ENCODE peak calls at places on chromosomes 5 and 9, in eight cellular contexts. V is upper lobe of left lung, H is IMR-90, C is K562, M is gastrocnemius medialis, L is A549, F is GM12878, W is right lobe of liver. P is an unnamed sample.

GRCh38 chr5:50365615-50366251 is 75.4 kb downstream of the EMB start:
- ATAC-seq in C (no peak), F (no peak), M (peak), H (no peak), W (no peak), L (no peak), V (no peak), P (peak)

GRCh38 chr9:127763918-127764384 is 14.5 kb downstream of the SH2D3C start:
- ATAC-seq in F (peak), M (peak), C (peak), W (peak), L (peak), V (peak), H (no peak), P (peak)

GRCh38 chr9:78874056-78874455 is 577.1 kb downstream of the PSAT1 start:
- ATAC-seq in L (no peak), V (no peak), C (no peak), H (no peak), F (no peak), W (no peak), M (no peak), P (no peak)

GRCh38 chr9:79302569-79302968 is 269.2 kb upstream of the TLE4 start:
- ATAC-seq in V (no peak), W (no peak), H (no peak), M (no peak), L (no peak), C (no peak), F (no peak), P (no peak)

GRCh38 chr5:51604324-51604723 is 221.1 kb downstream of the ISL1 start:
- ATAC-seq in V (no peak), H (no peak), F (no peak), C (no peak), W (no peak), L (no peak), M (no peak), P (no peak)

GRCh38 chr9:123543492-123543891 is 187.5 kb downstream of the CRB2 start:
- ATAC-seq in H (no peak), L (no peak), C (no peak), V (no peak), F (no peak), M (no peak), W (no peak), P (no peak)

GRCh38 chr9:94280409-94280989 is 21.4 kb downstream of the ZNF169 start:
- ATAC-seq in V (no peak), C (no peak), L (no peak), M (no peak), W (no peak), H (no peak), F (no peak), P (no peak)

GRCh38 chr9:6384732-6385131 is 28.3 kb upstream of the UHRF2 start:
- ATAC-seq in M (no peak), C (peak), L (no peak), F (no peak), W (no peak), V (no peak), H (no peak), P (no peak)

GRCh38 chr5:172797800-172798199 is 26.8 kb upstream of the DUSP1 start:
- ATAC-seq in M (no peak), F (peak), V (no peak), L (no peak), W (no peak), H (no peak), C (no peak), P (no peak)

GRCh38 chr5:37665889-37666288 is 174.0 kb downstream of the GDNF start:
- ATAC-seq in F (no peak), L (no peak), W (no peak), H (no peak), M (peak), V (peak), C (no peak), P (peak)

GRCh38 chr5:170752257-170753215 is 31.0 kb upstream of the GABRP start:
- ATAC-seq in F (no peak), H (no peak), M (no peak), L (no peak), C (no peak), V (no peak), W (no peak), P (no peak)

GRCh38 chr5:93598141-93598996 is 15.3 kb downstream of the NR2F1 start:
- ATAC-seq in L (no peak), F (no peak), V (no peak), H (no peak), C (no peak), M (no peak), W (no peak), P (no peak)

DNA sequence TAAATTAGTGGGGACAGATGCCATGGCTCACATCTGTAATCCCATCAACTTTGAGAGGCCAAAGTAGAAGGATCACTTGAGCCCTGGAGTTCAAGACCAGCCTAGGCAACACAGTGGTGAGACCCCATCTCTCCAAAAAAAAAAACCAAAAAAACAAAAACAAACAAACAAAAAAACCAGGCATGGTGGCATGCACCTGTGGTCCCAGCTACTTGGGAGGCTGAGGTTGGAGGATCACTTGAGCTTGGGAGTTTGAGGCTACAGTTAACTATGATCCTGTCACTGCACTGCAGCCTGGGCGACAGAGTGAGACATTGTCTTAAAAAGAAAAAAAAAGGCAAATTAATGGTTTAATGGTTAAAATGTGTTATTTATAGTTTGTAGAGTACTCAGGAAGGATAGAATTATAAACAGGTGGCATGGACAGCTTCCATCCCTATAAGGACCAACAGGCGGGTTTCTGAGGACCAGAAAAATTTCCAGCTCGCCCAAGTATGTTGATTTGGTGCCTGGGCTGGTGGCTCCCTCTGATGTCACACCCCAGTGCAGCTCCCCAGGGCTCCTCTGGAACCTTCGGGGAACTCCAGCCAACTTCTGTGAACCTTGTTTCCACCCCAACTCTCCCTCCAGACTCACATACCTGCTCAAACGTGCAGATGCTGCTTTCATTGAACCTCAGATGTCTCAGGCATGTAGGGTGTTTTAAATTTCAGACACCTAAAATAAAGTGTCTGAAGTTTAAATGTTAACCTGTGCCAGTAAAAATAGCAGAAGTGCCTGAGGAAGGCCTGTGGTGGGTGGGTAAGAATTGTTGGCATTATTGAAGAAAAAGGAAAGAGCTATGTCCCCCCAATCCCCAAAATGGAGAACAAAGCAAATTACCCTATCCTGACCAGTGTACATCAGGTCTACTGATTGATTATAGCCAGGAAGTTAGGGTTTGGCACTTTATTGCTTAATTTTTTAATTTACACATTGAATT is 69.0 kb downstream of the TRIO start:
- ATAC-seq in L (no peak), M (no peak), V (no peak), W (peak), F (peak), C (no peak), H (no peak), P (no peak)
- TF ChIP-seq POLR2A in L (no peak), M (no peak), V (no peak), W (no peak), F (peak), C (no peak), H (no peak), P (no peak)

GRCh38 chr5:132962429-132962928 is 955 bp downstream of the AFF4 start:
- ATAC-seq in M (peak), V (no peak), W (peak), H (no peak), C (peak), F (peak), L (peak), P (no peak)

GRCh38 chr5:132961887-132962286 is 1.5 kb downstream of the AFF4 start:
- ATAC-seq in H (no peak), V (no peak), L (no peak), C (no peak), W (no peak), M (no peak), F (no peak), P (no peak)

GRCh38 chr5:132965120-132965519 is 1.7 kb upstream of the AFF4 start:
- ATAC-seq in M (no peak), W (no peak), H (no peak), L (no peak), C (no peak), F (no peak), V (no peak), P (no peak)

GRCh38 chr5:132963175-132964104 is at the start of gene AFF4:
- ATAC-seq in L (peak), M (peak), H (peak), F (peak), V (peak), W (peak), C (peak), P (peak)
- TF ChIP-seq POLR2A in L (peak), M (peak), H (peak), F (peak), V (peak), W (peak), C (peak), P (peak)

GRCh38 chr5:142107729-142108431 is 699 bp upstream of the NDFIP1 start:
- ATAC-seq in C (no peak), H (no peak), F (no peak), L (no peak), W (no peak), V (no peak), M (no peak), P (no peak)

GRCh38 chr5:142110046-142110531 is 1.5 kb downstream of the NDFIP1 start:
- ATAC-seq in L (no peak), F (peak), M (no peak), C (peak), W (peak), V (no peak), H (peak), P (no peak)

GRCh38 chr5:142109356-142110045 is 922 bp downstream of the NDFIP1 start:
- ATAC-seq in C (peak), L (peak), W (peak), F (no peak), M (peak), V (no peak), H (no peak), P (no peak)

GRCh38 chr5:142110988-142111687 is 2.6 kb downstream of the NDFIP1 start:
- ATAC-seq in H (no peak), W (no peak), F (no peak), C (no peak), L (no peak), V (no peak), M (no peak), P (no peak)

DNA sequence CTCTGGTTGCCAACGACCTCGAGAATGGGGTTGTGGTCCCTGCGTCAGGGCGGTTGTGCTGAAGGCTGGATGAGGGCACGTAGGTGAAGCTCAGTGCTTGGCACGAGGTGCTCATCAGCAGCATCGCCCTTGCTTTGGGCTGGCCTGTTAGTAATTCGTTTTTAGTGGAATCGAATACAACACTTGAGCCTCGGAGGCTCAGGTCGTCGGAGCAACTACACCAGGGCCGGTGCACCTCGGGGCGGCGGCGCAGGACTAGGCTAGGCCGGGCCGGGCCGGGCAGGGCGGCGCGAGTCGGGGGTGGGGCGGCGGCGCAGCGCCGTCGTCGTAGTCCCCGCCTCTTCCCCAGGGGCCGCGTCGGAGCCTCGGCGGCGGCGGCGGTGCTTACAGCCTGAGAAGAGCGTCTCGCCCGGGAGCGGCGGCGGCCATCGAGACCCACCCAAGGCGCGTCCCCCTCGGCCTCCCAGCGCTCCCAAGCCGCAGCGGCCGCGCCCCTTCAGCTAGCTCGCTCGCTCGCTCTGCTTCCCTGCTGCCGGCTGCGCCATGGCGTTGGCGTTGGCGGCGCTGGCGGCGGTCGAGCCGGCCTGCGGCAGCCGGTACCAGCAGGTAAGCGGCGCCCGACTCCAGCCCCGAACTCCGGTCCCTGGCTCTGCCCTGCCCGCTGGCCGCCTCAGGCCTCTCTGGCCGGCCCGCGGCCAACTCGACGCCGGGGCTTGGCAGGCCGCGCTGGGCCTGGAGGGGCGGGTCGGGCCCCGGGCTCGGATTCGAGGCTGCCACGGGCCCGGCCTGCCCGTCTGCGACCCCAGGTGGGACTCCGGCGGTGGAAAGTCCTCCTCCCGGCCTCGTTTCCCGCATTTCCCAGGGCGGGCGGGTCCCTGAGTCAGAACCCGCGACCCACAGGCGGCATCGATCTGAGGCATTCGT is at the start of gene NDFIP1:
- ATAC-seq in F (peak), C (peak), M (peak), W (peak), H (peak), V (peak), L (peak), P (peak)
- TF ChIP-seq POLR2A in F (peak), C (peak), M (peak), W (peak), H (peak), V (peak), L (peak), P (peak)

GRCh38 chr5:34667705-34668104 is 11.6 kb downstream of the RAI14 start:
- ATAC-seq in C (no peak), F (no peak), H (no peak), V (no peak), L (no peak), M (no peak), W (no peak), P (no peak)
- TF ChIP-seq POLR2A in C (no peak), F (no peak), H (no peak), V (no peak), L (no peak), M (no peak), W (no peak), P (no peak)

GRCh38 chr9:72362680-72363139 is 2.3 kb downstream of the ZFAND5 start:
- ATAC-seq in W (peak), F (peak), V (no peak), H (no peak), L (peak), M (peak), C (peak), P (peak)
- TF ChIP-seq POLR2A in W (peak), F (peak), V (peak), H (no peak), L (no peak), M (peak), C (no peak), P (no peak)

GRCh38 chr9:110328763-110329162 is 8.9 kb downstream of the TXNDC8 start:
- ATAC-seq in M (no peak), C (no peak), L (no peak), W (no peak), V (no peak), H (no peak), F (no peak), P (no peak)

GRCh38 chr9:110329676-110330235 is 7.9 kb downstream of the TXNDC8 start:
- ATAC-seq in V (no peak), W (peak), L (no peak), M (no peak), F (peak), H (no peak), C (no peak), P (no peak)

GRCh38 chr9:110327735-110328134 is 9.9 kb downstream of the TXNDC8 start:
- ATAC-seq in M (no peak), W (no peak), V (no peak), F (no peak), L (no peak), H (no peak), C (no peak), P (no peak)

GRCh38 chr9:110332766-110333165 is 4.9 kb downstream of the TXNDC8 start:
- ATAC-seq in V (no peak), H (no peak), F (no peak), W (no peak), M (no peak), C (no peak), L (no peak), P (no peak)

DNA sequence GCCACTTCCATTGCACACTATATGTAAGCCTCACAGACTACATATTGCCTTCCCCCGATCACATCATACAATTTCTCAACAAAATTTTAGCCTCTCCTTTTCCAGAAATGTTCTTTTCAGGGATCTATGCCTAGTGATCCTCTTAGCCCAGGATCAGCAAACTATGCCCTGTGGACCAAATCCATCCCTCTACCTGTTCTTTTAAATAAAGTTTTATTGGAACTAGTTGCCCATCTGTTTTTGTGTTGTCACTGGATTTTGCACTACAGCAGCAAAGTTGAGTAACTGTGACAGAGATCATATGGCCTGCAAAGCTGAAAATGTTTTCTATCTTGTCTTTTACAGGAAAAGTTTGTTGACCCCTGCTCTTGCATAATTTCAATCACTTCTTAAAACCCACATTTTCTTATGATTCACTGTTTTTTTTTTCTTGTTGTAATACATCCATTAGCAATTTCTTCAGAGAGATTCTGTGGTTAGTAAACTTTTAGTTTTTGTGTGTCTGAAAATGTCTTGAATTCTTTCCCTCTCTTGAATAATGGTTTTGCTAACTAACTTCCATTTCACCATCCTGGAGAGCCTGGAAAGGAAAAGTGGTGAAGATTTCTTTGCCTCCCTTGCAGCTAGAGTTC is 7.1 kb downstream of the TXNDC8 start:
- ATAC-seq in F (no peak), H (no peak), M (no peak), V (no peak), C (no peak), L (no peak), W (no peak), P (no peak)
- TF ChIP-seq POLR2A in F (no peak), H (no peak), M (no peak), V (no peak), C (no peak), L (no peak), W (no peak), P (no peak)

GRCh38 chr5:175478384-175479124 is at the start of gene SFXN1:
- ATAC-seq in F (peak), V (peak), W (peak), C (peak), L (peak), M (peak), H (peak), P (peak)
- TF ChIP-seq POLR2A in F (peak), V (peak), W (peak), C (peak), L (peak), M (peak), H (peak), P (peak)

GRCh38 chr9:7637073-7637472 is 162.5 kb downstream of the DMAC1 start:
- ATAC-seq in F (no peak), V (no peak), L (no peak), M (no peak), H (no peak), W (no peak), C (no peak), P (no peak)
- TF ChIP-seq POLR2A in F (no peak), V (no peak), L (no peak), M (no peak), H (no peak), W (no peak), C (no peak), P (no peak)

P was measured in gastroesophageal sphincter.